ENCODE peak calls at places on chromosomes 16 and 17, in four cellular contexts. E, Z, U and L are unnamed samples.

GRCh38 chr16:88508376-88508867 is 55.3 kb downstream of the ZFPM1 start:
- DNase-seq in E (no peak), Z (no peak), U (no peak), L (no peak)

GRCh38 chr17:4988168-4988567 is 693 bp upstream of the CAMTA2 start:
- DNase-seq in E (no peak), Z (no peak), U (no peak), L (peak; percentile 75)

GRCh38 chr16:85963746-85964370 is 64.9 kb downstream of the IRF8 start:
- DNase-seq in E (no peak), Z (no peak), U (peak; percentile 68), L (no peak)

GRCh38 chr17:27269201-27269600 is 24.7 kb upstream of the WSB1 start:
- DNase-seq in E (no peak), Z (no peak), U (no peak), L (no peak)

GRCh38 chr17:82281502-82282238 is 8.2 kb upstream of the CSNK1D start:
- DNase-seq in E (peak; percentile 70), Z (no peak), U (no peak), L (no peak)

GRCh38 chr16:13919683-13920509 is at the start of gene ERCC4:
- DNase-seq in E (peak; percentile 100), Z (peak; percentile 99), U (peak; percentile 100), L (peak; percentile 99)

GRCh38 chr17:63609820-63610573 is 9.3 kb downstream of the TACO1 start:
- DNase-seq in E (no peak), Z (no peak), U (no peak), L (no peak)

GRCh38 chr16:84597518-84598390 is 20.1 kb downstream of the COTL1 start:
- DNase-seq in E (no peak), Z (no peak), U (no peak), L (no peak)